ENCODE peak calls at places on chromosomes 7 and 10, in nine cellular contexts. F, K, X, D, O, Y, H, N and V are unnamed samples.

GRCh38 chr10:86449926-86450558 is 71.5 kb downstream of the WAPL start:
- DNase-seq in D (no peak), X (no peak), Y (no peak), N (no peak), O (no peak), F (no peak), H (no peak), K (no peak), V (no peak)

GRCh38 chr10:125023269-125023668 is 81.3 kb downstream of the ZRANB1 start:
- DNase-seq in K (no peak), F (no peak), N (no peak), Y (no peak), D (peak; percentile 44), H (no peak), O (no peak), X (no peak), V (no peak)

GRCh38 chr7:50994753-50995319 is 212.1 kb upstream of the GRB10 start:
- DNase-seq in D (no peak), X (no peak), F (no peak), N (no peak), H (no peak), O (no peak), Y (no peak), K (no peak), V (no peak)

GRCh38 chr10:49667991-49668390 is 11.5 kb upstream of the C10orf53 start:
- DNase-seq in Y (no peak), H (no peak), O (no peak), X (no peak), F (no peak), N (no peak), D (no peak), K (no peak), V (no peak)

GRCh38 chr10:11685787-11686218 is 56.4 kb upstream of the ECHDC3 start:
- DNase-seq in D (peak; percentile 84), F (peak; percentile 16), O (peak; percentile 65), Y (no peak), N (peak; percentile 31), X (no peak), K (no peak), H (peak; percentile 68), V (peak; percentile 70)

GRCh38 chr7:158443688-158444483 is 143.7 kb downstream of the PTPRN2 start:
- DNase-seq in D (no peak), N (no peak), F (no peak), O (no peak), H (no peak), X (no peak), K (no peak), Y (no peak), V (no peak)

GRCh38 chr10:97538401-97538800 is 34.2 kb upstream of the ANKRD2 start:
- DNase-seq in N (no peak), F (no peak), K (no peak), H (no peak), Y (no peak), X (no peak), D (no peak), O (no peak), V (no peak)

GRCh38 chr7:92437956-92438491 is 9.3 kb upstream of the GATAD1 start:
- DNase-seq in Y (no peak), K (no peak), H (no peak), N (no peak), O (no peak), X (no peak), D (no peak), F (no peak), V (no peak)

GRCh38 chr10:16449454-16449853 is 12.6 kb downstream of the PTER start:
- DNase-seq in O (no peak), Y (no peak), K (no peak), X (no peak), D (no peak), F (no peak), H (no peak), N (no peak), V (no peak)

GRCh38 chr10:31341552-31341951 is 22.5 kb downstream of the ZEB1 start:
- DNase-seq in K (no peak), Y (no peak), X (no peak), H (no peak), N (no peak), O (no peak), F (no peak), D (no peak), V (no peak)

GRCh38 chr10:11446895-11447294 is 164.6 kb downstream of the USP6NL start:
- DNase-seq in D (no peak), K (no peak), H (no peak), N (no peak), F (no peak), O (no peak), X (no peak), Y (no peak), V (no peak)

GRCh38 chr10:26491276-26491675 is 53.1 kb downstream of the APBB1IP start:
- DNase-seq in D (no peak), H (no peak), K (no peak), F (no peak), N (no peak), Y (no peak), O (no peak), X (no peak), V (no peak)

GRCh38 chr7:28243861-28244260 is 63.3 kb upstream of the JAZF1 start:
- DNase-seq in F (no peak), K (no peak), D (no peak), X (no peak), H (no peak), N (no peak), Y (no peak), O (no peak), V (no peak)

GRCh38 chr7:29349362-29349761 is 154.8 kb downstream of the CHN2 start:
- DNase-seq in N (no peak), Y (no peak), K (no peak), H (no peak), F (no peak), D (no peak), O (no peak), X (no peak), V (no peak)

GRCh38 chr7:51307811-51308737 is 8.5 kb downstream of the COBL start:
- DNase-seq in H (no peak), D (no peak), Y (no peak), N (no peak), K (no peak), O (no peak), F (no peak), X (no peak), V (no peak)

GRCh38 chr7:115558186-115558585 is 472.4 kb downstream of the TFEC start:
- DNase-seq in F (no peak), K (no peak), O (no peak), X (no peak), D (no peak), H (no peak), Y (peak; percentile 60), N (no peak), V (no peak)

GRCh38 chr7:101100858-101101847 is 15.9 kb downstream of the TRIM56 start:
- DNase-seq in Y (no peak), F (no peak), O (no peak), K (no peak), N (no peak), X (no peak), D (no peak), H (no peak), V (no peak)

GRCh38 chr10:86373828-86374227 is 7.2 kb upstream of the GRID1 start:
- DNase-seq in F (no peak), X (no peak), D (no peak), K (no peak), O (no peak), N (no peak), H (peak; percentile 37), Y (no peak), V (no peak)

GRCh38 chr10:37520488-37520887 is 336.9 kb downstream of the ZNF248 start:
- DNase-seq in X (no peak), D (no peak), H (no peak), K (no peak), Y (no peak), O (no peak), F (no peak), N (no peak), V (no peak)

GRCh38 chr7:140631006-140631405 is 9.6 kb downstream of the DENND2A start:
- DNase-seq in O (no peak), N (no peak), H (no peak), F (no peak), Y (no peak), D (no peak), K (no peak), X (no peak), V (no peak)

GRCh38 chr10:26939290-26939956 is 78.7 kb upstream of the ABI1 start:
- DNase-seq in K (no peak), F (no peak), D (no peak), X (no peak), H (no peak), O (no peak), N (no peak), Y (no peak), V (no peak)

GRCh38 chr10:117175901-117176534 is 21.3 kb upstream of the KCNK18 start:
- DNase-seq in Y (peak; percentile 15), O (peak; percentile 41), X (peak; percentile 59), H (peak; percentile 89), K (no peak), N (peak; percentile 48), F (peak; percentile 67), D (peak; percentile 77), V (peak; percentile 32)

GRCh38 chr10:78927257-78927995 is 141.3 kb upstream of the ZMIZ1 start:
- DNase-seq in X (no peak), O (no peak), F (no peak), N (no peak), D (no peak), H (no peak), K (no peak), Y (no peak), V (no peak)

GRCh38 chr7:8719102-8719501 is 285.7 kb downstream of the NXPH1 start:
- DNase-seq in F (no peak), Y (no peak), H (no peak), X (no peak), K (no peak), N (no peak), O (no peak), D (no peak), V (no peak)

GRCh38 chr10:106741131-106741530 is 423.4 kb downstream of the SORCS1 start:
- DNase-seq in H (no peak), K (no peak), F (no peak), N (no peak), O (no peak), Y (no peak), D (no peak), X (no peak), V (no peak)

GRCh38 chr7:50359995-50360925 is 55.7 kb downstream of the IKZF1 start:
- DNase-seq in Y (no peak), K (no peak), X (peak; percentile 72), H (peak; percentile 92), D (no peak), N (peak; percentile 81), F (peak; percentile 72), O (peak; percentile 81), V (no peak)

GRCh38 chr10:79401015-79401921 is 44.2 kb downstream of the ZCCHC24 start:
- DNase-seq in K (no peak), X (no peak), Y (no peak), F (no peak), N (no peak), D (no peak), H (no peak), O (no peak), V (no peak)

GRCh38 chr10:111756541-111757061 is 427.0 kb downstream of the GPAM start:
- DNase-seq in H (no peak), Y (no peak), K (no peak), N (no peak), F (no peak), D (peak; percentile 38), X (no peak), O (no peak), V (peak; percentile 4)

GRCh38 chr7:131225619-131226101 is 102.0 kb upstream of the MKLN1 start:
- DNase-seq in X (no peak), O (no peak), Y (no peak), D (peak; percentile 68), H (no peak), K (no peak), N (no peak), F (no peak), V (no peak)

GRCh38 chr7:142300689-142301088 is 42.8 kb upstream of the PRSS58 start:
- DNase-seq in Y (no peak), X (no peak), D (no peak), H (no peak), N (no peak), K (no peak), F (no peak), O (no peak), V (no peak)

GRCh38 chr10:84715911-84716310 is 387.5 kb downstream of the CCSER2 start:
- DNase-seq in Y (no peak), D (no peak), F (no peak), X (no peak), H (no peak), N (no peak), K (no peak), O (no peak), V (no peak)